ENCODE peak calls at places on chromosomes 1 and 21, in five cellular contexts. One of them, this sample, is unnamed.

GRCh38 chr1:218705391-218705790 is 360.3 kb downstream of the TGFB2 start:
- DNase-seq in effector memory CD4-positive, alpha-beta T cell: no peak
- DNase-seq in mesendoderm: no peak
- DNase-seq in psoas muscle: no peak
- DNase-seq in IMR-90: peak; percentile 22
- DNase-seq in this sample: no peak

GRCh38 chr1:95207223-95207935 is 26.6 kb upstream of the RWDD3 start:
- DNase-seq in psoas muscle: no peak
- DNase-seq in effector memory CD4-positive, alpha-beta T cell: no peak
- DNase-seq in mesendoderm: no peak
- DNase-seq in IMR-90: no peak
- DNase-seq in this sample: no peak

GRCh38 chr1:68800182-68800581 is 303.3 kb upstream of the DEPDC1 start:
- DNase-seq in IMR-90: no peak
- DNase-seq in psoas muscle: no peak
- DNase-seq in effector memory CD4-positive, alpha-beta T cell: no peak
- DNase-seq in mesendoderm: no peak
- DNase-seq in this sample: no peak

GRCh38 chr1:11979453-11979817 is 809 bp upstream of the MFN2 start:
- DNase-seq in psoas muscle: no peak
- DNase-seq in mesendoderm: no peak
- DNase-seq in effector memory CD4-positive, alpha-beta T cell: no peak
- DNase-seq in IMR-90: no peak
- DNase-seq in this sample: no peak

GRCh38 chr21:34933609-34934345 is 115.3 kb downstream of the RUNX1 start:
- DNase-seq in mesendoderm: no peak
- DNase-seq in psoas muscle: no peak
- DNase-seq in IMR-90: no peak
- DNase-seq in effector memory CD4-positive, alpha-beta T cell: no peak
- DNase-seq in this sample: no peak

GRCh38 chr1:243378666-243379065 is 122.8 kb downstream of the SDCCAG8 start:
- DNase-seq in psoas muscle: no peak
- DNase-seq in effector memory CD4-positive, alpha-beta T cell: no peak
- DNase-seq in IMR-90: no peak
- DNase-seq in mesendoderm: peak; percentile 72
- DNase-seq in this sample: no peak

GRCh38 chr1:98429851-98430496 is 231.5 kb upstream of the SNX7 start:
- DNase-seq in effector memory CD4-positive, alpha-beta T cell: no peak
- DNase-seq in IMR-90: no peak
- DNase-seq in mesendoderm: no peak
- DNase-seq in psoas muscle: no peak
- DNase-seq in this sample: no peak

GRCh38 chr1:27589841-27590426 is 14.0 kb downstream of the AHDC1 start:
- DNase-seq in IMR-90: peak; percentile 54
- DNase-seq in effector memory CD4-positive, alpha-beta T cell: no peak
- DNase-seq in psoas muscle: peak; percentile 67
- DNase-seq in mesendoderm: no peak
- DNase-seq in this sample: no peak

GRCh38 chr1:241229216-241229615 is 127.8 kb downstream of the RGS7 start:
- DNase-seq in psoas muscle: no peak
- DNase-seq in IMR-90: no peak
- DNase-seq in mesendoderm: no peak
- DNase-seq in effector memory CD4-positive, alpha-beta T cell: no peak
- DNase-seq in this sample: no peak

GRCh38 chr1:20284046-20284445 is 6.6 kb upstream of the VWA5B1 start:
- DNase-seq in psoas muscle: no peak
- DNase-seq in mesendoderm: no peak
- DNase-seq in IMR-90: no peak
- DNase-seq in effector memory CD4-positive, alpha-beta T cell: no peak
- DNase-seq in this sample: no peak

GRCh38 chr21:45837936-45838335 is 143.6 kb upstream of the COL6A1 start:
- DNase-seq in effector memory CD4-positive, alpha-beta T cell: no peak
- DNase-seq in psoas muscle: no peak
- DNase-seq in mesendoderm: no peak
- DNase-seq in IMR-90: no peak
- DNase-seq in this sample: no peak

GRCh38 chr1:239999170-239999569 is 92.5 kb upstream of the FMN2 start:
- DNase-seq in IMR-90: no peak
- DNase-seq in mesendoderm: no peak
- DNase-seq in effector memory CD4-positive, alpha-beta T cell: no peak
- DNase-seq in psoas muscle: no peak
- DNase-seq in this sample: no peak

GRCh38 chr1:87642581-87643129 is 314.0 kb downstream of the LMO4 start:
- DNase-seq in psoas muscle: no peak
- DNase-seq in effector memory CD4-positive, alpha-beta T cell: no peak
- DNase-seq in mesendoderm: peak; percentile 90
- DNase-seq in IMR-90: peak; percentile 12
- DNase-seq in this sample: no peak

GRCh38 chr1:165928075-165928731 is 100.8 kb downstream of the UCK2 start:
- DNase-seq in effector memory CD4-positive, alpha-beta T cell: peak; percentile 4
- DNase-seq in psoas muscle: no peak
- DNase-seq in IMR-90: peak; percentile 56
- DNase-seq in mesendoderm: peak; percentile 69
- DNase-seq in this sample: peak; percentile 35

GRCh38 chr1:3472906-3473305 is 18.4 kb downstream of the ARHGEF16 start:
- DNase-seq in effector memory CD4-positive, alpha-beta T cell: no peak
- DNase-seq in mesendoderm: no peak
- DNase-seq in IMR-90: no peak
- DNase-seq in psoas muscle: peak; percentile 45
- DNase-seq in this sample: no peak

GRCh38 chr1:231691618-231692259 is 65.1 kb downstream of the DISC1 start:
- DNase-seq in psoas muscle: no peak
- DNase-seq in mesendoderm: peak; percentile 73
- DNase-seq in IMR-90: peak; percentile 47
- DNase-seq in effector memory CD4-positive, alpha-beta T cell: no peak
- DNase-seq in this sample: no peak

GRCh38 chr21:25509862-25510261 is 97.4 kb downstream of the MRPL39 start:
- DNase-seq in mesendoderm: no peak
- DNase-seq in effector memory CD4-positive, alpha-beta T cell: no peak
- DNase-seq in IMR-90: no peak
- DNase-seq in psoas muscle: no peak
- DNase-seq in this sample: no peak

GRCh38 chr1:94753171-94753972 is 66.8 kb upstream of the SLC44A3 start:
- DNase-seq in psoas muscle: no peak
- DNase-seq in effector memory CD4-positive, alpha-beta T cell: no peak
- DNase-seq in IMR-90: peak; percentile 21
- DNase-seq in mesendoderm: no peak
- DNase-seq in this sample: no peak

GRCh38 chr1:234972411-234973191 is 156.0 kb downstream of the TOMM20 start:
- DNase-seq in IMR-90: no peak
- DNase-seq in psoas muscle: no peak
- DNase-seq in mesendoderm: no peak
- DNase-seq in effector memory CD4-positive, alpha-beta T cell: no peak
- DNase-seq in this sample: no peak

GRCh38 chr1:247360991-247361721 is 29.5 kb upstream of the ZNF496 start:
- DNase-seq in psoas muscle: peak; percentile 58
- DNase-seq in effector memory CD4-positive, alpha-beta T cell: no peak
- DNase-seq in mesendoderm: no peak
- DNase-seq in IMR-90: peak; percentile 21
- DNase-seq in this sample: no peak

GRCh38 chr1:175725684-175726083 is 17.7 kb downstream of the TNR start:
- DNase-seq in effector memory CD4-positive, alpha-beta T cell: no peak
- DNase-seq in mesendoderm: peak; percentile 75
- DNase-seq in IMR-90: peak; percentile 9
- DNase-seq in psoas muscle: no peak
- DNase-seq in this sample: no peak

GRCh38 chr1:232555581-232556189 is 74.2 kb downstream of the SIPA1L2 start:
- DNase-seq in IMR-90: peak; percentile 67
- DNase-seq in effector memory CD4-positive, alpha-beta T cell: no peak
- DNase-seq in mesendoderm: peak; percentile 67
- DNase-seq in psoas muscle: no peak
- DNase-seq in this sample: no peak

GRCh38 chr1:243411472-243411871 is 155.6 kb downstream of the SDCCAG8 start:
- DNase-seq in effector memory CD4-positive, alpha-beta T cell: no peak
- DNase-seq in IMR-90: no peak
- DNase-seq in psoas muscle: no peak
- DNase-seq in mesendoderm: no peak
- DNase-seq in this sample: no peak

GRCh38 chr1:155527672-155528071 is 34.9 kb downstream of the ASH1L start:
- DNase-seq in effector memory CD4-positive, alpha-beta T cell: no peak
- DNase-seq in psoas muscle: no peak
- DNase-seq in IMR-90: no peak
- DNase-seq in mesendoderm: peak; percentile 16
- DNase-seq in this sample: no peak

GRCh38 chr21:35352787-35353186 is 303.7 kb upstream of the RUNX1 start:
- DNase-seq in mesendoderm: no peak
- DNase-seq in effector memory CD4-positive, alpha-beta T cell: no peak
- DNase-seq in psoas muscle: no peak
- DNase-seq in IMR-90: no peak
- DNase-seq in this sample: no peak

GRCh38 chr1:216498277-216498676 is 75.0 kb upstream of the USH2A start:
- DNase-seq in psoas muscle: no peak
- DNase-seq in mesendoderm: no peak
- DNase-seq in IMR-90: peak; percentile 15
- DNase-seq in effector memory CD4-positive, alpha-beta T cell: no peak
- DNase-seq in this sample: no peak

GRCh38 chr1:233289676-233290075 is 5.8 kb downstream of the PCNX2 start:
- DNase-seq in psoas muscle: no peak
- DNase-seq in effector memory CD4-positive, alpha-beta T cell: no peak
- DNase-seq in mesendoderm: no peak
- DNase-seq in IMR-90: no peak
- DNase-seq in this sample: no peak

GRCh38 chr1:196259291-196259690 is 348.9 kb downstream of the KCNT2 start:
- DNase-seq in effector memory CD4-positive, alpha-beta T cell: no peak
- DNase-seq in psoas muscle: no peak
- DNase-seq in IMR-90: no peak
- DNase-seq in mesendoderm: no peak
- DNase-seq in this sample: no peak

GRCh38 chr1:30427545-30427944 is 295.8 kb downstream of the MATN1 start:
- DNase-seq in effector memory CD4-positive, alpha-beta T cell: no peak
- DNase-seq in IMR-90: no peak
- DNase-seq in psoas muscle: no peak
- DNase-seq in mesendoderm: peak; percentile 69
- DNase-seq in this sample: no peak

GRCh38 chr1:198531891-198532290 is 8.6 kb downstream of the ATP6V1G3 start:
- DNase-seq in IMR-90: no peak
- DNase-seq in effector memory CD4-positive, alpha-beta T cell: no peak
- DNase-seq in psoas muscle: no peak
- DNase-seq in mesendoderm: no peak
- DNase-seq in this sample: no peak

GRCh38 chr1:198535631-198536030 is 4.8 kb downstream of the ATP6V1G3 start:
- DNase-seq in psoas muscle: no peak
- DNase-seq in IMR-90: no peak
- DNase-seq in effector memory CD4-positive, alpha-beta T cell: no peak
- DNase-seq in mesendoderm: no peak
- DNase-seq in this sample: no peak

GRCh38 chr1:198538579-198539364 is 1.7 kb downstream of the ATP6V1G3 start:
- DNase-seq in effector memory CD4-positive, alpha-beta T cell: no peak
- DNase-seq in IMR-90: no peak
- DNase-seq in psoas muscle: no peak
- DNase-seq in mesendoderm: no peak
- DNase-seq in this sample: no peak

GRCh38 chr1:198530964-198531363 is 9.5 kb downstream of the ATP6V1G3 start:
- DNase-seq in psoas muscle: no peak
- DNase-seq in effector memory CD4-positive, alpha-beta T cell: no peak
- DNase-seq in IMR-90: no peak
- DNase-seq in mesendoderm: no peak
- DNase-seq in this sample: no peak

GRCh38 chr1:198534540-198535413 is 5.7 kb downstream of the ATP6V1G3 start:
- DNase-seq in IMR-90: no peak
- DNase-seq in mesendoderm: no peak
- DNase-seq in effector memory CD4-positive, alpha-beta T cell: no peak
- DNase-seq in psoas muscle: no peak
- DNase-seq in this sample: no peak
- H3K4me3 ChIP-seq in IMR-90: no peak overlapping the region
- H3K4me3 ChIP-seq in mesendoderm: no peak overlapping the region
- H3K4me3 ChIP-seq in effector memory CD4-positive, alpha-beta T cell: peak overlapping the region; percentile 20
- H3K4me3 ChIP-seq in psoas muscle: no peak overlapping the region
- H3K4me3 ChIP-seq in this sample: no peak overlapping the region

GRCh38 chr21:38471766-38472165 is 26.5 kb downstream of the ERG start:
- DNase-seq in mesendoderm: no peak
- DNase-seq in effector memory CD4-positive, alpha-beta T cell: no peak
- DNase-seq in psoas muscle: no peak
- DNase-seq in IMR-90: no peak
- DNase-seq in this sample: no peak
- H3K27ac ChIP-seq in mesendoderm: no peak overlapping the region
- H3K27ac ChIP-seq in effector memory CD4-positive, alpha-beta T cell: no peak overlapping the region
- H3K27ac ChIP-seq in psoas muscle: no peak overlapping the region
- H3K27ac ChIP-seq in IMR-90: no peak overlapping the region
- H3K27ac ChIP-seq in this sample: no peak overlapping the region

DNA sequence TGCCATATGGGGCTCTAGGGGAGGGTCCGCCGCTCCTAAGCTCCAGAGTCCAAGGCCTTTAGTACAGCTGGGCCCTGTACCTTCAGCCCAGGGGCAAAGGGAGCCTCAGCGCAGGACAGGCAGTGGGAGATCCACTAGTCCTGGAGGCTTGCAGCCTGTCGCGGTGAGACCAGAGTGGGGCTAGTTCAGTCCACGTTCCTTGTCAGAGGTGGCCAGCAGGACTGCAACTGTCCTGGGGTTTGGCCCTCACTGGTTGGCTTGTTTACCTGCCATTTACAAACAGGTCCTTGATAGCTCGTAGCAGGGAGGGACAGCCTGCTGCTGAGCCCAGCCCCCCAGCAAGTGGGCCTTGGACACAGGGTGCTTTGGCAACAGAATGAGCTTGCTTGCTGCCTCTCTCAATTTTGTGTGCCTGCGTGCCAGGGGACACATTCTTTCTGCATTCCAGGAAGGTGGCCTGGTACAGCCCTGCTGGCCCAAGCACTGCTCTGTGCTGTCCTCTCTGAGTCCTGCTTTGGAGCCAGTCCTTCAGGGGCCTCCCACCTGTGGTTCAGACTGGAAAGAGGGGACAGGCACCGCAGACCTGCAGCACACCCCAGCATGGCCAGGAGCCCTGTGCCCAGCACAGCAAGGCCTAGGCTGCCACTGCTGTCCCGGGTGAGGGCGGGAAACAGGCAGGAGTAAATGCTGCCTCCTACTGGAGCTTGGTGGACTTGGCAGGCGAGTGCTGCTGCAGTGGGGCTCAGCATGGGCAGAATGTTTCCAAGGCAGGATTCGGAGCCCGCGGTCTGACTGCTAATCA is 15.2 kb downstream of the H6PD start:
- DNase-seq in psoas muscle: peak; percentile 72
- DNase-seq in effector memory CD4-positive, alpha-beta T cell: no peak
- DNase-seq in mesendoderm: peak; percentile 80
- DNase-seq in IMR-90: peak; percentile 44
- DNase-seq in this sample: no peak
- H3K4me1 ChIP-seq in psoas muscle: peaks cover 90% of the 10 kb centered on the region
- H3K4me1 ChIP-seq in effector memory CD4-positive, alpha-beta T cell: peaks cover 3% of the 10 kb centered on the region
- H3K4me1 ChIP-seq in mesendoderm: peaks cover 3% of the 10 kb centered on the region
- H3K4me1 ChIP-seq in IMR-90: peaks cover 10% of the 10 kb centered on the region
- H3K4me1 ChIP-seq in this sample: peaks cover 3% of the 10 kb centered on the region

GRCh38 chr1:5831600-5832335 is 160.5 kb downstream of the NPHP4 start:
- DNase-seq in mesendoderm: no peak
- DNase-seq in effector memory CD4-positive, alpha-beta T cell: no peak
- DNase-seq in IMR-90: no peak
- DNase-seq in psoas muscle: peak; percentile 34
- DNase-seq in this sample: no peak

GRCh38 chr1:5830771-5831599 is 161.2 kb downstream of the NPHP4 start:
- DNase-seq in IMR-90: no peak
- DNase-seq in mesendoderm: peak; percentile 85
- DNase-seq in psoas muscle: no peak
- DNase-seq in effector memory CD4-positive, alpha-beta T cell: no peak
- DNase-seq in this sample: no peak

GRCh38 chr1:5826601-5827000 is 165.6 kb downstream of the NPHP4 start:
- DNase-seq in psoas muscle: no peak
- DNase-seq in IMR-90: no peak
- DNase-seq in mesendoderm: no peak
- DNase-seq in effector memory CD4-positive, alpha-beta T cell: no peak
- DNase-seq in this sample: no peak

GRCh38 chr1:5829414-5829813 is 162.8 kb downstream of the NPHP4 start:
- DNase-seq in effector memory CD4-positive, alpha-beta T cell: no peak
- DNase-seq in psoas muscle: no peak
- DNase-seq in mesendoderm: no peak
- DNase-seq in IMR-90: no peak
- DNase-seq in this sample: no peak

GRCh38 chr1:5828322-5828935 is 163.8 kb downstream of the NPHP4 start:
- DNase-seq in IMR-90: no peak
- DNase-seq in mesendoderm: no peak
- DNase-seq in psoas muscle: no peak
- DNase-seq in effector memory CD4-positive, alpha-beta T cell: no peak
- DNase-seq in this sample: no peak
- H3K4me3 ChIP-seq in IMR-90: no peak overlapping the region
- H3K4me3 ChIP-seq in mesendoderm: no peak overlapping the region
- H3K4me3 ChIP-seq in psoas muscle: no peak overlapping the region
- H3K4me3 ChIP-seq in effector memory CD4-positive, alpha-beta T cell: no peak overlapping the region
- H3K4me3 ChIP-seq in this sample: no peak overlapping the region

This sample was measured in CD8-positive, alpha-beta T cell.